ENCODE peak calls at places on chromosome 7, in seven cellular contexts. O, F, V, P, B, Y and H are unnamed samples. For H3K9me3 and H3K27me3, the result is how much of the 10 kb centered on the place peaks cover.

GRCh38 chr7:135143874-135144668 is 3.8 kb upstream of the TMEM140 start:
- DNase-seq in O (no peak), F (no peak), V (no peak), P (no peak), B (no peak), Y (no peak), H (no peak)

GRCh38 chr7:80529362-80529761 is 17.5 kb upstream of the GNAT3 start:
- DNase-seq in O (no peak), F (no peak), V (no peak), P (no peak), B (no peak), Y (peak), H (no peak)

GRCh38 chr7:101915000-101915399 is 97.6 kb downstream of the CUX1 start:
- DNase-seq in O (peak), F (no peak), V (peak), P (no peak), B (peak), Y (no peak), H (no peak)

GRCh38 chr7:85719981-85720963 is 533.4 kb upstream of the SEMA3D start:
- DNase-seq in O (no peak), F (no peak), V (no peak), P (peak), B (no peak), Y (peak), H (peak)

GRCh38 chr7:127674361-127674760 is 22.4 kb downstream of the SND1 start:
- DNase-seq in O (no peak), F (no peak), V (no peak), P (no peak), B (no peak), Y (peak), H (no peak)

GRCh38 chr7:71739520-71740195 is 607.7 kb downstream of the GALNT17 start:
- DNase-seq in O (no peak), F (no peak), V (no peak), P (no peak), B (no peak), Y (no peak), H (no peak)

GRCh38 chr7:111864291-111864976 is 302.1 kb upstream of the IMMP2L start:
- DNase-seq in O (no peak), F (no peak), V (no peak), P (no peak), B (no peak), Y (peak), H (no peak)

GRCh38 chr7:135375908-135376699 is 133.8 kb downstream of the CNOT4 start:
- DNase-seq in O (no peak), F (no peak), V (no peak), P (no peak), B (no peak), Y (no peak), H (no peak)

GRCh38 chr7:22718200-22718711 is 8.7 kb upstream of the IL6 start:
- DNase-seq in O (peak), F (no peak), V (no peak), P (no peak), B (no peak), Y (peak), H (peak)

GRCh38 chr7:148807451-148807850 is 76.6 kb downstream of the EZH2 start:
- DNase-seq in O (no peak), F (no peak), V (no peak), P (no peak), B (no peak), Y (no peak), H (no peak)

GRCh38 chr7:2205036-2205780 is 27.5 kb downstream of the MAD1L1 start:
- DNase-seq in O (no peak), F (no peak), V (no peak), P (no peak), B (no peak), Y (peak), H (peak)

GRCh38 chr7:22597845-22598244 is 97.9 kb upstream of the STEAP1B start:
- DNase-seq in O (no peak), F (no peak), V (no peak), P (no peak), B (no peak), Y (peak), H (no peak)

GRCh38 chr7:84536256-84536870 is 341.8 kb upstream of the SEMA3A start:
- DNase-seq in O (no peak), F (no peak), V (no peak), P (no peak), B (no peak), Y (no peak), H (peak)

GRCh38 chr7:78197447-78197846 is 398.9 kb downstream of the PHTF2 start:
- DNase-seq in O (no peak), F (no peak), V (no peak), P (no peak), B (no peak), Y (peak), H (peak)

GRCh38 chr7:107615910-107616680 is 36.0 kb downstream of the BCAP29 start:
- DNase-seq in O (peak), F (no peak), V (no peak), P (peak), B (no peak), Y (peak), H (no peak)

GRCh38 chr7:137287651-137288258 is 55.8 kb downstream of the PTN start:
- DNase-seq in O (no peak), F (no peak), V (no peak), P (no peak), B (no peak), Y (peak), H (peak)

GRCh38 chr7:142739927-142740492 is 9.3 kb upstream of the PRSS1 start:
- DNase-seq in O (no peak), F (no peak), V (no peak), P (no peak), B (no peak), Y (no peak), H (no peak)

GRCh38 chr7:128959296-128959695 is 21.6 kb downstream of the IRF5 start:
- DNase-seq in O (no peak), F (no peak), V (no peak), P (no peak), B (no peak), Y (no peak), H (no peak)

GRCh38 chr7:71886066-71886465 is 526.1 kb downstream of the CALN1 start:
- DNase-seq in O (no peak), F (no peak), V (no peak), P (no peak), B (no peak), Y (no peak), H (no peak)

GRCh38 chr7:146865696-146866095 is 749.1 kb downstream of the CNTNAP2 start:
- DNase-seq in O (no peak), F (no peak), V (no peak), P (no peak), B (no peak), Y (no peak), H (no peak)

GRCh38 chr7:75575488-75576112 is 83.5 kb downstream of the SPDYE5 start:
- DNase-seq in O (no peak), F (no peak), V (no peak), P (no peak), B (no peak), Y (no peak), H (peak)

GRCh38 chr7:1580422-1581030 is 10.7 kb upstream of the PSMG3 start:
- DNase-seq in O (peak), F (no peak), V (no peak), P (no peak), B (no peak), Y (no peak), H (no peak)

GRCh38 chr7:22683379-22683778 is 43.6 kb upstream of the IL6 start:
- DNase-seq in O (no peak), F (no peak), V (no peak), P (no peak), B (no peak), Y (no peak), H (no peak)

GRCh38 chr7:39451901-39452300 is 114.3 kb upstream of the YAE1 start:
- DNase-seq in O (no peak), F (no peak), V (no peak), P (no peak), B (no peak), Y (no peak), H (no peak)

GRCh38 chr7:137703291-137704010 is 143.3 kb downstream of the DGKI start:
- DNase-seq in O (no peak), F (no peak), V (no peak), P (no peak), B (no peak), Y (no peak), H (no peak)

GRCh38 chr7:79968249-79968648 is 166.4 kb upstream of the GNAI1 start:
- DNase-seq in O (no peak), F (no peak), V (no peak), P (no peak), B (no peak), Y (no peak), H (no peak)

GRCh38 chr7:139456511-139456910 is 27.0 kb downstream of the KLRG2 start:
- DNase-seq in O (no peak), F (no peak), V (no peak), P (no peak), B (no peak), Y (no peak), H (no peak)

GRCh38 chr7:27032843-27033242 is 63.0 kb downstream of the HOXA1 start:
- DNase-seq in O (no peak), F (no peak), V (no peak), P (no peak), B (no peak), Y (peak), H (no peak)

GRCh38 chr7:84331665-84332064 is 137.1 kb upstream of the SEMA3A start:
- DNase-seq in O (no peak), F (no peak), V (no peak), P (no peak), B (no peak), Y (peak), H (no peak)

GRCh38 chr7:84263106-84263505 is 68.5 kb upstream of the SEMA3A start:
- DNase-seq in O (no peak), F (no peak), V (no peak), P (no peak), B (no peak), Y (no peak), H (no peak)

GRCh38 chr7:73487486-73487885 is 34.6 kb downstream of the BAZ1B start:
- DNase-seq in O (no peak), F (no peak), V (no peak), P (no peak), B (no peak), Y (peak), H (peak)

DNA sequence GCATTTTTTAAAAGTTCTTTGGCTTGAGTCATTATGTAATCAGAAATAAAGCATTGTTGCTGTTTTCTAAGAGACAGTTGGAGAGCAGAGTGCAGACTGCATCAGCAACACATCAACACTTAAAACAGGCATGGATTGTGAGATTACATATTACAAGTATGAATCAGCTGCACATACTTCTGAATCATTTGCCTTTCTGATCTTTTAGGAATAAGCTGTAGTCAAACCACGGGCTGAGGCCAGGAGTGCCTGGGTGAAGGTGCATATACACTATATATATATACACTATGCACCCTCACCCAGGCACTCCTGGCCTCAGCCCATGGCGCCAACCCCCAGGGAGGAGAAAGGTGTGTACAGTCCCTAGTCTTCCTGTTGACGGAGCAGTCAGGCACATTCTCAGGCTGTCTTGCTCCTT is 52.4 kb upstream of the DLX6 start:
- DNase-seq in O (no peak), F (no peak), V (no peak), P (no peak), B (no peak), Y (peak), H (peak)
- H3K9me3 ChIP-seq in O (under half), F (under half), V (under half), P (under half), B (under half), Y (under half), H (under half)

DNA sequence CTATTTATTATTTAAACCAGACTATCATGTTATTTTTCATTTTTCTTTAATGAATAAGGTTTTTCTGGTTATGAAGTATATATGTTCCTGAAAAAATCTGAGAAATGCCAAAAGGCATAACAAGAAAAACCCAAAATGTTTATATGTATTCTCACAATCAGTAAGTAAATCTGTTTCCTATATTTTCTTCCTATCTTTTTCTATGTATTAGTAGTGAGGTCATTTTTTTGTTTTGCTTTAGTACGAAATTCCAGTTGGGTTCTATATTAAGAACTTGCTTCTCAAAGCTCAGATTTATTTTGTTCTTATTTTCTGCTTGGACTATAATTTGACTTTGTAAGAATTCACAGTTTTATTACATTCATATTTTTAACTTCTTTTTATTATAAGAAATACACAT is 287.5 kb upstream of the NFE2L3 start:
- DNase-seq in O (no peak), F (no peak), V (no peak), P (no peak), B (no peak), Y (no peak), H (no peak)
- H3K27me3 ChIP-seq in O (under half), F (under half), V (half or more), P (under half), B (half or more), Y (under half), H (half or more)

GRCh38 chr7:95594185-95594584 is 2.1 kb downstream of the PDK4 start:
- DNase-seq in O (peak), F (no peak), V (no peak), P (no peak), B (no peak), Y (no peak), H (no peak)

GRCh38 chr7:95595825-95596182 is 512 bp downstream of the PDK4 start:
- DNase-seq in O (no peak), F (no peak), V (no peak), P (no peak), B (no peak), Y (no peak), H (no peak)

GRCh38 chr7:95598511-95598910 is 2.2 kb upstream of the PDK4 start:
- DNase-seq in O (no peak), F (no peak), V (no peak), P (no peak), B (no peak), Y (no peak), H (peak)

GRCh38 chr7:95599069-95599468 is 2.8 kb upstream of the PDK4 start:
- DNase-seq in O (no peak), F (no peak), V (no peak), P (no peak), B (no peak), Y (no peak), H (no peak)

GRCh38 chr7:95596183-95597135 is at the start of gene PDK4:
- DNase-seq in O (peak), F (no peak), V (peak), P (peak), B (peak), Y (peak), H (peak)
- H3K4me3 ChIP-seq in O (peak), F (no peak), V (peak), P (peak), B (peak), Y (peak), H (peak)

GRCh38 chr7:17460001-17460400 is 161.5 kb downstream of the AHR start:
- DNase-seq in O (no peak), F (no peak), V (no peak), P (no peak), B (no peak), Y (no peak), H (no peak)
- H3K9me3 ChIP-seq in O (under half), F (under half), V (under half), P (under half), B (under half), Y (under half), H (under half)

GRCh38 chr7:100586266-100587025 is at the start of gene FBXO24:
- DNase-seq in O (peak), F (peak), V (peak), P (peak), B (peak), Y (peak), H (peak)
- H3K27me3 ChIP-seq in O (under half), F (under half), V (under half), P (under half), B (under half), Y (under half), H (under half)

GRCh38 chr7:43584200-43584586 is 1.3 kb downstream of the STK17A start:
- DNase-seq in O (no peak), F (no peak), V (no peak), P (no peak), B (peak), Y (peak), H (peak)

GRCh38 chr7:43588477-43589132 is 5.7 kb downstream of the STK17A start:
- DNase-seq in O (no peak), F (no peak), V (no peak), P (no peak), B (no peak), Y (no peak), H (no peak)

GRCh38 chr7:43585521-43585920 is 2.6 kb downstream of the STK17A start:
- DNase-seq in O (no peak), F (no peak), V (no peak), P (no peak), B (no peak), Y (peak), H (peak)

GRCh38 chr7:43589133-43589478 is 6.2 kb downstream of the STK17A start:
- DNase-seq in O (no peak), F (no peak), V (no peak), P (no peak), B (no peak), Y (no peak), H (no peak)

DNA sequence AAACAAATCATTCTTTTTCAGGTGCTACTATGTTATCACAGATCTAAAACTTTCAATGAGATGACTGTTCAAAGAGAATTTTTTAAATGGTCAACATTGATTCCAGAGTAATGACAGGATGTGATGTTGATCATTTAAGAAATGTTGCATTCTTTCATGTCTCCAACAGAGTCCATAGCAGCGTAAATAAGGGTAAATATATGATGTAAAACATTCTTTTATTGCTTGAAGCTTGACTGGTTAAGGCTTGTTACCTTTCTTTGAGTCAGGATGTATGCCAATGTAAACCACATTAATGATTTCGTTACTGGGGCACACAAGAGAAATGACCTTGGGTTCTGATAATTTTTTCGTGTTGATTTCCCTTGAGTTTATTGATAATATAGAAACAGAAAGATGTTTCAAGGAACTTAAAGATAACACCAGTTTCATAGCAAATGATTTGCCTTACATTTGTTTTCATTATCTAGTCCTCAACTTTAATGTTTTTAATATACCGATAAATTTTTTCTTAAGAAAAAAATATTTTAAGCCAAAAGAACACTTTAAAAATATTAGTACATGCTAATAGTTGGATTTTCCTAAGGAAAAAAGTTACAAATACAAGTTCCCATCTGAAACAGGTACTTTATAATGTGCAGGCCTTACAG is 3.5 kb downstream of the STK17A start:
- DNase-seq in O (no peak), F (no peak), V (no peak), P (no peak), B (no peak), Y (peak), H (peak)
- H3K4me3 ChIP-seq in O (no peak), F (peak), V (no peak), P (peak), B (no peak), Y (no peak), H (peak)